ENCODE peak calls at places on chromosome 22, in five cellular contexts. J, H, O, M and E are unnamed samples.

GRCh38 chr22:47167056-47167455 is 404.6 kb downstream of the TBC1D22A start:
- DNase-seq in J (no peak), H (no peak), O (no peak), M (no peak), E (no peak)

GRCh38 chr22:43060213-43060612 is 29.0 kb downstream of the TTLL1 start:
- DNase-seq in J (peak), H (peak), O (peak), M (peak), E (peak)

GRCh38 chr22:31148953-31149627 is 8.8 kb upstream of the PLA2G3 start:
- DNase-seq in J (peak), H (peak), O (peak), M (peak), E (peak)

GRCh38 chr22:49303061-49303735 is 524.5 kb downstream of the BRD1 start:
- DNase-seq in J (no peak), H (no peak), O (no peak), M (no peak), E (no peak)

GRCh38 chr22:41401781-41402648 is 20.3 kb downstream of the TEF start:
- DNase-seq in J (peak), H (peak), O (no peak), M (no peak), E (no peak)

GRCh38 chr22:24796056-24796455 is 10.0 kb upstream of the SGSM1 start:
- DNase-seq in J (no peak), H (no peak), O (no peak), M (no peak), E (no peak)

GRCh38 chr22:40396882-40397281 is 26.5 kb downstream of the SGSM3 start:
- DNase-seq in J (no peak), H (peak), O (no peak), M (no peak), E (no peak)

GRCh38 chr22:30021881-30022619 is 58.2 kb upstream of the HORMAD2 start:
- DNase-seq in J (no peak), H (no peak), O (no peak), M (no peak), E (no peak)

GRCh38 chr22:32858121-32858703 is 56.7 kb downstream of the TIMP3 start:
- DNase-seq in J (no peak), H (no peak), O (no peak), M (no peak), E (no peak)

GRCh38 chr22:31550871-31551370 is 54.6 kb downstream of the SFI1 start:
- DNase-seq in J (no peak), H (no peak), O (no peak), M (no peak), E (no peak)

GRCh38 chr22:29342177-29342576 is 26.7 kb upstream of the RASL10A start:
- DNase-seq in J (no peak), H (no peak), O (no peak), M (no peak), E (no peak)

GRCh38 chr22:39997939-39998726 is 3.4 kb downstream of the FAM83F start:
- DNase-seq in J (peak), H (no peak), O (no peak), M (no peak), E (no peak)

GRCh38 chr22:38262051-38262795 is 10.6 kb downstream of the TMEM184B start:
- DNase-seq in J (no peak), H (peak), O (no peak), M (peak), E (peak)

GRCh38 chr22:47337161-47337621 is 574.7 kb downstream of the TBC1D22A start:
- DNase-seq in J (peak), H (peak), O (no peak), M (no peak), E (no peak)

GRCh38 chr22:29700949-29701927 is 18.6 kb upstream of the CABP7 start:
- DNase-seq in J (peak), H (peak), O (no peak), M (peak), E (peak)

GRCh38 chr22:21946262-21946925 is 6.3 kb downstream of the PPM1F start:
- DNase-seq in J (no peak), H (no peak), O (no peak), M (no peak), E (no peak)

GRCh38 chr22:20020533-20021195 is at the start of gene TANGO2:
- DNase-seq in J (peak), H (peak), O (peak), M (peak), E (peak)

GRCh38 chr22:48647606-48648515 is 1179.8 kb downstream of the BRD1 start:
- DNase-seq in J (no peak), H (no peak), O (no peak), M (no peak), E (no peak)

GRCh38 chr22:46300491-46300890 is 3.8 kb downstream of the GTSE1 start:
- DNase-seq in J (no peak), H (no peak), O (no peak), M (no peak), E (no peak)

GRCh38 chr22:41367680-41368542 is 13.8 kb upstream of the TEF start:
- DNase-seq in J (no peak), H (peak), O (no peak), M (no peak), E (no peak)

GRCh38 chr22:22239311-22239939 is 5.2 kb upstream of the VPREB1 start:
- DNase-seq in J (no peak), H (no peak), O (no peak), M (no peak), E (no peak)

GRCh38 chr22:33658775-33659174 is 261.5 kb downstream of the LARGE1 start:
- DNase-seq in J (no peak), H (peak), O (no peak), M (no peak), E (no peak)

GRCh38 chr22:17727244-17727892 is 46.9 kb downstream of the BID start:
- DNase-seq in J (no peak), H (no peak), O (no peak), M (no peak), E (no peak)
- TF ChIP-seq CTCF in J (no peak), H (no peak), O (no peak), M (no peak), E (no peak)

GRCh38 chr22:37209140-37209845 is 3.0 kb downstream of the SSTR3 start:
- DNase-seq in J (no peak), H (no peak), O (no peak), M (no peak), E (no peak)
- TF ChIP-seq CTCF in J (no peak), H (no peak), O (no peak), M (no peak), E (no peak)

GRCh38 chr22:23714596-23715588 is 24.1 kb downstream of the RGL4 start:
- DNase-seq in J (no peak), H (no peak), O (no peak), M (no peak), E (peak)
- TF ChIP-seq CTCF in J (no peak), H (no peak), O (no peak), M (no peak), E (no peak)

GRCh38 chr22:37051629-37052385 is at the start of gene KCTD17:
- DNase-seq in J (peak), H (peak), O (peak), M (peak), E (peak)
- TF ChIP-seq CTCF in J (no peak), H (no peak), O (no peak), M (no peak), E (no peak)

GRCh38 chr22:44473580-44473979 is 24.5 kb downstream of the RTL6 start:
- DNase-seq in J (no peak), H (no peak), O (no peak), M (no peak), E (no peak)
- TF ChIP-seq CTCF in J (no peak), H (no peak), O (no peak), M (no peak), E (no peak)

GRCh38 chr22:27113211-27114030 is 456.0 kb downstream of the MIAT start:
- DNase-seq in J (peak), H (peak), O (peak), M (no peak), E (no peak)

GRCh38 chr22:27115410-27115809 is 458.0 kb downstream of the MIAT start:
- DNase-seq in J (no peak), H (no peak), O (no peak), M (no peak), E (no peak)

GRCh38 chr22:27114186-27114585 is 456.8 kb downstream of the MIAT start:
- DNase-seq in J (no peak), H (no peak), O (no peak), M (no peak), E (no peak)

GRCh38 chr22:27115816-27116256 is 458.4 kb downstream of the MIAT start:
- DNase-seq in J (peak), H (peak), O (no peak), M (no peak), E (no peak)

GRCh38 chr22:27116295-27116694 is 458.9 kb downstream of the MIAT start:
- DNase-seq in J (peak), H (no peak), O (no peak), M (no peak), E (no peak)
- TF ChIP-seq CTCF in J (no peak), H (no peak), O (no peak), M (no peak), E (no peak)

GRCh38 chr22:50507991-50508884 is at the start of gene NCAPH2:
- DNase-seq in J (peak), H (peak), O (peak), M (peak), E (peak)
- TF ChIP-seq CTCF in J (no peak), H (no peak), O (no peak), M (no peak), E (no peak)